ENCODE peak calls at places on chromosomes 5 and 9, in five cellular contexts. Q is pancreas; T is CD4-positive, alpha-beta T cell; X is A673; E is transverse colon. Z is an unnamed sample.
A peak's percentile ranks its signal among the peaks of the same experiment; 100 is the strongest.

GRCh38 chr5:16681761-16682335 is 65.1 kb upstream of the RETREG1 start:
- DNase-seq in T (no peak), X (no peak), E (no peak), Q (no peak), Z (no peak)

GRCh38 chr9:121780177-121780576 is 128.7 kb downstream of the DAB2IP start:
- DNase-seq in T (no peak), Q (no peak), E (peak; percentile 4), X (no peak), Z (no peak)

GRCh38 chr9:92180669-92181181 is 65.5 kb upstream of the SPTLC1 start:
- DNase-seq in T (no peak), Q (no peak), E (no peak), X (peak; percentile 78), Z (no peak)

GRCh38 chr9:32581512-32582143 is 8.7 kb upstream of the NDUFB6 start:
- DNase-seq in Q (no peak), X (peak; percentile 66), E (no peak), T (no peak), Z (no peak)

GRCh38 chr5:124034963-124035362 is 523.0 kb downstream of the CSNK1G3 start:
- DNase-seq in Q (no peak), E (no peak), T (no peak), X (no peak), Z (no peak)

GRCh38 chr9:131393622-131394463 is at the start of gene PRRC2B:
- DNase-seq in E (peak; percentile 89), T (peak; percentile 83), Q (peak; percentile 96), X (peak; percentile 93), Z (peak; percentile 21)

GRCh38 chr9:137534256-137535119 is 15.7 kb downstream of the PNPLA7 start:
- DNase-seq in X (peak; percentile 78), T (no peak), Q (no peak), E (no peak), Z (no peak)

GRCh38 chr9:347667-348292 is 133.1 kb downstream of the DOCK8 start:
- DNase-seq in X (peak; percentile 42), E (no peak), Q (no peak), T (no peak), Z (no peak)

GRCh38 chr5:71693828-71694427 is 25.1 kb upstream of the CARTPT start:
- DNase-seq in X (peak; percentile 81), E (no peak), Q (no peak), T (no peak), Z (no peak)

GRCh38 chr5:149380466-149381121 is 1.5 kb upstream of the IL17B start:
- DNase-seq in T (no peak), X (no peak), Q (no peak), E (peak; percentile 53), Z (no peak)

GRCh38 chr9:134959971-134960310 is 42.2 kb upstream of the FCN1 start:
- DNase-seq in E (no peak), T (no peak), X (no peak), Q (peak; percentile 30), Z (no peak)

GRCh38 chr5:150458819-150459557 is 9.4 kb upstream of the RPS14 start:
- DNase-seq in E (peak; percentile 89), Q (peak; percentile 95), X (peak; percentile 86), T (peak; percentile 85), Z (no peak)

GRCh38 chr9:74277532-74277931 is 219.6 kb upstream of the RORB start:
- DNase-seq in X (no peak), Q (no peak), E (no peak), T (no peak), Z (no peak)

GRCh38 chr5:14908195-14908594 is 36.6 kb upstream of the ANKH start:
- DNase-seq in T (no peak), E (no peak), Q (no peak), X (no peak), Z (no peak)

GRCh38 chr5:178373711-178374110 is 141.1 kb upstream of the PHYKPL start:
- DNase-seq in T (no peak), X (no peak), Q (peak; percentile 35), E (no peak), Z (no peak)

GRCh38 chr9:113233146-113233545 is 11.8 kb downstream of the SLC31A1 start:
- DNase-seq in X (no peak), Q (no peak), T (no peak), E (no peak), Z (no peak)

DNA sequence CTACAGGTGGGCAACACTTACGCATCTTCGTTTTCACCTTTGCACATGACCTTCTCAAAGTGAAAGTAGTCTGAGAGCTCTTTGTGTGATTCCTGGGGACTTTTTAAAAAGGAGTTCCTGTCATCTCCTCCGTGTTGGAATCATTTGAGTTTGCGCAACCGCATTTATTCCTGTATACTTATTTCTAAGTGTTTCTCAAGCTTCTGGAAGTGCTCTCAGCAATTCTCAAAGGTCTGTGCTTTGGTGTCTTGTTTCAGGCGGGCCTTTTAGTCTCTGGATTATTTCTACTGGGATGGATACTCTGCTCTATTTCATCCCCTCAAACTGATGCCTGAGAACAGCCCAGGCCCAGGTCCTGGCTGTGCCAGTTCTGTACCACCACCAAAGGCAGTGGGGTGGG is 226.5 kb upstream of the TUT7 start:
- DNase-seq in E (no peak), T (no peak), Q (no peak), X (no peak), Z (no peak)
- H3K27ac ChIP-seq in E (no peak overlapping the region), T (no peak overlapping the region), Q (no peak overlapping the region), X (peak overlapping the region; percentile 21), Z (no peak overlapping the region)

GRCh38 chr5:54679686-54680085 is 162.1 kb downstream of the SNX18 start:
- DNase-seq in X (no peak), E (no peak), Q (no peak), T (no peak), Z (no peak)

GRCh38 chr5:54676964-54677363 is 159.4 kb downstream of the SNX18 start:
- DNase-seq in Q (no peak), E (no peak), X (no peak), T (no peak), Z (no peak)

GRCh38 chr5:54673523-54674225 is 156.1 kb downstream of the SNX18 start:
- DNase-seq in T (peak; percentile 19), E (peak; percentile 52), Q (no peak), X (no peak), Z (no peak)

GRCh38 chr5:54678737-54679136 is 161.2 kb downstream of the SNX18 start:
- DNase-seq in T (no peak), Q (no peak), E (no peak), X (no peak), Z (no peak)

GRCh38 chr5:54676466-54676865 is 158.9 kb downstream of the SNX18 start:
- DNase-seq in X (no peak), Q (no peak), E (no peak), T (no peak), Z (no peak)
- H3K27ac ChIP-seq in X (no peak overlapping the region), Q (no peak overlapping the region), E (no peak overlapping the region), T (no peak overlapping the region), Z (no peak overlapping the region)

DNA sequence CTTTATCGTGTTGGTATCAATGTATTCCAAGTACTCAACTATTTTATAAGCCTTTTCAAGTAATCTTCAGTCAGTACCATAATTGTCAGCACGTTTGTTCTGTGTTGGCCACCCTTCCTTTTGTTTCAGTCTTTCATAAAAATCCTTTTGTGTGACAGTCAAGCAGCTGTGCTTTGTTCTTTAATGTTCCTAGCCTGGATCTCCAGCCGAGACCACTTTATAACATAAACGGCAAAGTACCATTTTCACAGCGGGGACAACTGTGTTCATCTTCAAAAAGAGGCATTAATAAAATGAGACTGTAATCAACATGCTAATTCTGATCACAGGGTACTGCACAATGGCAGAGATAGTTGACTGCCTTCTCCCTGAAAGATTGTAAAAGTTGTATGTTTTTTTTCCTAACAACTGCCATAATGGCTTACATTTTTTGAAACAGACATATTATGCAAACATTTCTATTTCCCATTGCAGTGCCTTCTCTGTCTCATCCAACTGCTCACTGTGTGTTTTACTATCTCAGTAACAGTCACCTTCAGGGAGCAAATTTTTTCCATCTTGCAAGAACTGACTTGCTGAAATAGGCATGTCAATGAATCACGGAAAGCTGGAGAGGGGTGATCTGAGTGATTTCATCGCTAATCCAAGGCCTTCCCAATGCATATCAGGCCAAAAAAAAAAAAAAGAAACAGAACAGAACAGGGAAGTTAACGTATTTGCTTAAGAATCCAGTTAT is 828.5 kb upstream of the DMAC1 start:
- DNase-seq in X (no peak), T (no peak), E (no peak), Q (no peak), Z (no peak)
- H3K27ac ChIP-seq in X (no peak overlapping the region), T (no peak overlapping the region), E (no peak overlapping the region), Q (no peak overlapping the region), Z (peak overlapping the region; percentile 67)

GRCh38 chr5:130624805-130625204 is 540.3 kb downstream of the HINT1 start:
- DNase-seq in E (no peak), Q (no peak), X (no peak), T (no peak), Z (no peak)
- H3K27ac ChIP-seq in E (no peak overlapping the region), Q (no peak overlapping the region), X (no peak overlapping the region), T (no peak overlapping the region), Z (no peak overlapping the region)

DNA sequence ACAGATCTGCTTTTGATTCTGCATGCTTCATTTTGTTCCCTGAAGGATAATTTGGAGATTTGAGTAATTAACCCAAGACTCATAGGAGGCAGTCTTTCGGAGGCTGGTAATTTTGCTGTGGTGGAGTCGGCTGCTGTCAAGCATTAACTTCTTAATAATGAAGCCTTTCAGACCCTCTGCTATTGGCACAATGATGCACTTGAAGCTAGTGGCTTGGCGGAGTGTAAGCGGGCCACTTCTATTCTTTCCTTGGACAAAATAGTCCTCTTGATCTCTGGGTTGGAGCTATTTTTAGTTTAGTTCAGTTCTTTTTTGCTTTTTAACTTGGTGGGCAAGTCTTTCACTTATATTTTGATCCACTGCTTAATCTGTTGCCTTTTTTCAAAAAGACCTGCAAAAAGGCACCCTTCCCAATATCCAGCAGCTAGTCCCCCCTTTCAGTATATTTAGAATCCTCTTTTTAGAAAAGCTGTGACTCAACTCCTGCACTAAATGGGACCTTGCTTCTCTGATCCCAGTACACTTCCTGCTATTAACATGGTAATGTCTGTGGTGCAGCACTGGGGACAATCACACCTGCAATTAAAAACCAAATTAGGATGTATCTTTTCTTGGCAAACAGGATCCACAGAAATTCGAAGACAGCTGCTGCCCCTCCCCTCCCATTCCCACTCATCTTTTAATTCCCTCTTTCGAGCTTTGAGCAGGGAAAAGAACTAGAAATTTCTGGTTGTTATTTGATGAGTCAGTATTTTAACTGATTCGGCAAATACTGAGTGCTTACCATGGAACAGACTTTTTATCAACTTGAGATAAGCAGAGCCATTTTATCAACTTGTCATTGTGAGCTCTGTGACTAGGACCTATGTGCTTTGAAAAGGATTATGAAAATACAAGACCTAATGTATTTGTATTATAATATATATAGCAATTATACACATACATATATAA is 169.4 kb upstream of the ANKRD55 start:
- DNase-seq in Q (no peak), T (no peak), E (no peak), X (no peak), Z (peak; percentile 15)
- H3K27ac ChIP-seq in Q (peak overlapping the region; percentile 22), T (no peak overlapping the region), E (no peak overlapping the region), X (no peak overlapping the region), Z (no peak overlapping the region)

DNA sequence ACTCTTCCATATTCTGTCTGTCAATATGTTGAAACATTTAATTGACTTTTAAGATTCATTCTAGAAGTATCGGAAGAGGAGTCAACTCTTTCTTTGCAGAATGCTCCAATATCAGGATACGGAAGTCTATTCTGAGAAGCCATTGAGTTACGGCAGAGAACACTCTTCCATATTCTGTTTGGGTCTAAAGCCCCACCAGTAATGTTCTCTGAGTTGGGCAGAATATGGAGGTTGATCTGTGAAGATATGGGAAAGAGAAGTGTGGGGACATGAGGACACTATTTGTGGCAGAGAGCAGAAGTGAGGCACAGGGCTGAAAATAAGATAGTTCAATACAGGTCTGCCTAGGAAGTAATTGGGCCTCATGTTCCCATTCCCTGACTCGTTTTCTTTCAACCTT is 300.0 kb downstream of the DIRAS2 start:
- DNase-seq in Q (no peak), T (no peak), E (no peak), X (no peak), Z (no peak)
- H3K27ac ChIP-seq in Q (no peak overlapping the region), T (no peak overlapping the region), E (no peak overlapping the region), X (no peak overlapping the region), Z (no peak overlapping the region)

GRCh38 chr9:112012026-112012902 is 115.7 kb downstream of the UGCG start:
- DNase-seq in T (no peak), X (peak; percentile 53), Q (no peak), E (peak; percentile 72), Z (no peak)
- H3K27ac ChIP-seq in T (no peak overlapping the region), X (no peak overlapping the region), Q (no peak overlapping the region), E (peak overlapping the region; percentile 87), Z (peak overlapping the region; percentile 49)